ENCODE peak calls at places on chromosome 1, in eight cellular contexts. N is right atrium auricular region, G is adrenal gland, U is hepatocyte, D is Panc1, F is psoas muscle, W is body of pancreas, Y is breast epithelium. A is an unnamed sample.

GRCh38 chr1:109250454-109251276 is 1.3 kb downstream of the CELSR2 start:
- DNase-seq in N (no peak), G (no peak), U (no peak), D (no peak), F (peak; percentile 49), W (no peak), Y (no peak), A (no peak)

GRCh38 chr1:23957096-23957495 is 2.5 kb upstream of the PNRC2 start:
- DNase-seq in N (no peak), G (peak; percentile 34), U (peak; percentile 28), D (no peak), F (no peak), W (peak; percentile 87), Y (peak; percentile 49), A (no peak)

GRCh38 chr1:168373869-168374268 is 93.2 kb downstream of the TBX19 start:
- DNase-seq in N (no peak), G (no peak), U (no peak), D (no peak), F (no peak), W (no peak), Y (no peak), A (no peak)

GRCh38 chr1:184545601-184546000 is 158.8 kb downstream of the C1orf21 start:
- DNase-seq in N (no peak), G (no peak), U (no peak), D (no peak), F (no peak), W (no peak), Y (peak; percentile 40), A (no peak)

GRCh38 chr1:161121838-161122237 is 3.9 kb downstream of the NIT1 start:
- DNase-seq in N (no peak), G (no peak), U (no peak), D (no peak), F (no peak), W (no peak), Y (no peak), A (no peak)

GRCh38 chr1:119674110-119674509 is 26.0 kb upstream of the ZNF697 start:
- DNase-seq in N (no peak), G (no peak), U (no peak), D (no peak), F (no peak), W (no peak), Y (peak; percentile 37), A (peak; percentile 16)

GRCh38 chr1:240765732-240766363 is 153.9 kb upstream of the GREM2 start:
- DNase-seq in N (no peak), G (no peak), U (peak; percentile 11), D (no peak), F (no peak), W (no peak), Y (no peak), A (peak; percentile 6)

GRCh38 chr1:3895951-3896325 is 4.1 kb downstream of the C1orf174 start:
- DNase-seq in N (no peak), G (no peak), U (no peak), D (no peak), F (no peak), W (no peak), Y (no peak), A (no peak)

GRCh38 chr1:150093805-150094204 is 26.2 kb downstream of the VPS45 start:
- DNase-seq in N (no peak), G (no peak), U (no peak), D (no peak), F (no peak), W (no peak), Y (no peak), A (no peak)

GRCh38 chr1:55195523-55196233 is 19.5 kb downstream of the USP24 start:
- DNase-seq in N (no peak), G (no peak), U (no peak), D (no peak), F (no peak), W (no peak), Y (no peak), A (no peak)

GRCh38 chr1:161721738-161722343 is 497 bp downstream of the FCRLB start:
- DNase-seq in N (no peak), G (no peak), U (no peak), D (no peak), F (no peak), W (peak; percentile 31), Y (no peak), A (no peak)

GRCh38 chr1:35390600-35391494 is 122.3 kb downstream of the ZMYM4 start:
- DNase-seq in N (no peak), G (no peak), U (no peak), D (no peak), F (no peak), W (no peak), Y (no peak), A (no peak)

GRCh38 chr1:82227696-82228095 is 427.0 kb downstream of the ADGRL2 start:
- DNase-seq in N (no peak), G (peak; percentile 31), U (no peak), D (no peak), F (no peak), W (peak; percentile 25), Y (peak; percentile 60), A (peak; percentile 29)

DNA sequence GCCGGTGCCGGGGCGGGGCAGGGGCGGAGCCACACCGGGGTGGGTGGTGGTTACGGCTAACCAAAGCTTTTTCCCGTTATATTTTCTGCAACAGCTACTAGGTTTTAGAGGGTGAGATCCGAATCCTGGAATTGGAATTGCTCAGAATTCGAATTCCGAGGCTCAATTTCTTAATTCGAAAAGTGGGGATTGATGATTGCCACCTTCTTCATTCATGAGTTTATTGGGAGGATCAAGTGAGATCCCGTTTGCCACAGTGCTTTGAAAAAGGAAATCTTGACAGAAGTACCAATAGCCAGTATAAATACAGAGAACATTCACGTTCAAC is 207 bp upstream of the SVBP start:
- DNase-seq in N (no peak), G (no peak), U (no peak), D (peak; percentile 28), F (no peak), W (no peak), Y (no peak), A (no peak)
- H3K27ac ChIP-seq in N (peak overlapping the region; percentile 99), G (peak overlapping the region; percentile 94), U (no peak overlapping the region), D (peak overlapping the region; percentile 91), F (peak overlapping the region; percentile 97), W (peak overlapping the region; percentile 99), Y (peak overlapping the region; percentile 98), A (peak overlapping the region; percentile 96)

GRCh38 chr1:180256353-180257027 is 26.4 kb downstream of the LHX4 start:
- DNase-seq in N (no peak), G (peak; percentile 58), U (no peak), D (no peak), F (peak; percentile 33), W (peak; percentile 46), Y (no peak), A (no peak)

GRCh38 chr1:180257028-180257386 is 26.9 kb downstream of the LHX4 start:
- DNase-seq in N (no peak), G (no peak), U (no peak), D (no peak), F (peak; percentile 0), W (no peak), Y (no peak), A (no peak)

GRCh38 chr1:180258935-180259334 is 28.9 kb downstream of the LHX4 start:
- DNase-seq in N (no peak), G (no peak), U (no peak), D (no peak), F (no peak), W (no peak), Y (no peak), A (no peak)

GRCh38 chr1:180258290-180258689 is 28.2 kb downstream of the LHX4 start:
- DNase-seq in N (no peak), G (no peak), U (no peak), D (no peak), F (peak; percentile 23), W (no peak), Y (no peak), A (no peak)

GRCh38 chr1:180257461-180257860 is 27.4 kb downstream of the LHX4 start:
- DNase-seq in N (no peak), G (no peak), U (no peak), D (no peak), F (peak; percentile 10), W (no peak), Y (no peak), A (no peak)
- H3K27me3 ChIP-seq in N (no peaks in the 10 kb centered on the region), G (peaks cover 22% of the 10 kb centered on the region), U (peaks cover 6% of the 10 kb centered on the region), D (no peaks in the 10 kb centered on the region), F (no peaks in the 10 kb centered on the region), W (no peaks in the 10 kb centered on the region), Y (no peaks in the 10 kb centered on the region), A (no peaks in the 10 kb centered on the region)

DNA sequence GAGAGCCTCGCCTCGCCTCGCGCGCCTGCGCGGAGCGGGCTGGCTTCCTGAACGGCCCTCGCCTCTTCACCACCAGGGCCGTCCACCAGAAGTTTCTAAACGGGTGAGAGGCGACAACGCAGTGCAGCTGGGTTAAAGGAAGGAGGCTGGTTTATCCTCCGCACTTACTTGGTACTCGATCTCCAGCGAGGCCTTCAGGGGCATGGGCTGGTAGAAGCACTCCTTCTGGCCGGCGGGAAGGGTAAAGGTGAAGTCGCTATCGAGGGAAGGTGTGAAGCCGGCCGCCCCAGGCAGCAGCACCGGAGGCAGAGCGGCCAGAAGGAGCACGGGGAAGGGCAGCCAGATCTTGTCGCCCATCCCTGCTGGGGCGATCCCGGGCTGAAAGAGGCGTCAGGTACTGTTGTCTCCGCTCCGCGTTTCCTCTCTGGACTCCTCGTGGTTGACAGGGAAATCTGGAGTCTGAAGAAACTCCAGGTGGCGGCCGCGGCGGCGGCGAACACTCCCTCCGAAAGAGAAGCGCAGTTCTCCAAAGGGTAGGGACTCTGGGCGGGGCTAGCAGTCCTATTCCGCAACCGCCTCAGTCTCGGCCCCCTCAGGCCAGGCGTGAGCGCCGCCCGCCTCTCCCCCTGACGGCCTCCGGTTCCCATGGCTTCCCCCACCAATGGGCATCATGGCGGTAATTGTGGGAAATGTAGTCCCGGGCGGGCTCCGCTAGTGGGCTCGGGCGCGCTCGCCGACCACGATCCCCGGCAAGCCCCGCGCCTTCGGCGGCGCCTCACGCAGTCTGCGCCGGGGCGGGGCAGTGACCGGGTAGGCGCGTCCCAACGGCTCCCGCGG is at the start of gene TMED5:
- DNase-seq in N (peak; percentile 98), G (peak; percentile 99), U (peak; percentile 99), D (peak; percentile 78), F (peak; percentile 99), W (peak; percentile 99), Y (peak; percentile 98), A (peak; percentile 98)
- H3K27ac ChIP-seq in N (peak within 1 kb of the TSS; percentile 98), G (peak within 1 kb of the TSS; percentile 99), U (peak within 1 kb of the TSS; percentile 97), D (peak within 1 kb of the TSS; percentile 90), F (peak within 1 kb of the TSS; percentile 99), W (peak within 1 kb of the TSS; percentile 99), Y (peak within 1 kb of the TSS; percentile 100), A (peak within 1 kb of the TSS; percentile 82)

GRCh38 chr1:67760030-67760821 is 73.0 kb downstream of the GNG12 start:
- DNase-seq in N (no peak), G (peak; percentile 50), U (peak; percentile 88), D (peak; percentile 68), F (peak; percentile 62), W (peak; percentile 86), Y (peak; percentile 50), A (peak; percentile 73)

GRCh38 chr1:67761730-67762129 is 71.5 kb downstream of the GNG12 start:
- DNase-seq in N (no peak), G (no peak), U (no peak), D (no peak), F (no peak), W (no peak), Y (no peak), A (no peak)

GRCh38 chr1:67759692-67760029 is 73.6 kb downstream of the GNG12 start:
- DNase-seq in N (no peak), G (no peak), U (no peak), D (no peak), F (no peak), W (no peak), Y (no peak), A (no peak)

GRCh38 chr1:67759066-67759465 is 74.1 kb downstream of the GADD45A start:
- DNase-seq in N (no peak), G (no peak), U (no peak), D (no peak), F (no peak), W (no peak), Y (no peak), A (no peak)

GRCh38 chr1:67761054-67761453 is 72.2 kb downstream of the GNG12 start:
- DNase-seq in N (no peak), G (no peak), U (no peak), D (no peak), F (no peak), W (no peak), Y (no peak), A (no peak)
- H3K27me3 ChIP-seq in N (no peaks in the 10 kb centered on the region), G (no peaks in the 10 kb centered on the region), U (no peaks in the 10 kb centered on the region), D (no peaks in the 10 kb centered on the region), F (no peaks in the 10 kb centered on the region), W (no peaks in the 10 kb centered on the region), Y (no peaks in the 10 kb centered on the region), A (no peaks in the 10 kb centered on the region)